ENCODE peak calls at places on chromosomes 4 and X, in eight cellular contexts. U is H1, N is tibial nerve, H is adrenal gland, L is IMR-90, W is ovary, K is HCT116, G is suprapubic skin. V is an unnamed sample.
A peak's percentile ranks its signal among the peaks of the same experiment; 100 is the strongest.

GRCh38 chrX:16444353-16444752 is 205.6 kb upstream of the S100G start:
- DNase-seq in U (no peak), N (no peak), H (no peak), L (peak; percentile 89), W (no peak), K (no peak), G (no peak), V (no peak)

GRCh38 chr4:176001171-176002006 is 64.3 kb upstream of the WDR17 start:
- DNase-seq in U (peak; percentile 76), N (no peak), H (peak; percentile 20), L (peak; percentile 0), W (peak; percentile 43), K (peak; percentile 15), G (no peak), V (no peak)

GRCh38 chr4:99301376-99302164 is 10.8 kb upstream of the ADH1A start:
- DNase-seq in U (no peak), N (no peak), H (no peak), L (peak; percentile 32), W (no peak), K (no peak), G (no peak), V (no peak)

GRCh38 chr4:6608758-6609414 is 31.6 kb upstream of the MRFAP1 start:
- DNase-seq in U (peak; percentile 58), N (no peak), H (peak; percentile 89), L (no peak), W (no peak), K (no peak), G (no peak), V (no peak)

GRCh38 chr4:3851211-3851610 is 85.0 kb downstream of the ADRA2C start:
- DNase-seq in U (no peak), N (no peak), H (no peak), L (peak; percentile 17), W (no peak), K (no peak), G (no peak), V (no peak)

GRCh38 chr4:33078145-33078544 is 2358.0 kb downstream of the PCDH7 start:
- DNase-seq in U (no peak), N (no peak), H (no peak), L (no peak), W (no peak), K (no peak), G (no peak), V (no peak)

GRCh38 chrX:10939384-10939783 is 171.7 kb upstream of the HCCS start:
- DNase-seq in U (no peak), N (no peak), H (no peak), L (peak; percentile 16), W (no peak), K (no peak), G (no peak), V (no peak)

GRCh38 chrX:136778020-136778419 is 2.7 kb downstream of the ARHGEF6 start:
- DNase-seq in U (no peak), N (no peak), H (no peak), L (no peak), W (no peak), K (no peak), G (no peak), V (no peak)

GRCh38 chr4:34183916-34184315 is 2060.4 kb downstream of the ARAP2 start:
- DNase-seq in U (no peak), N (no peak), H (no peak), L (no peak), W (no peak), K (no peak), G (no peak), V (no peak)

GRCh38 chr4:147360301-147360700 is 120.6 kb upstream of the EDNRA start:
- DNase-seq in U (no peak), N (no peak), H (no peak), L (peak; percentile 92), W (no peak), K (no peak), G (no peak), V (no peak)

GRCh38 chrX:71214604-71215334 is 8.3 kb upstream of the GJB1 start:
- DNase-seq in U (no peak), N (no peak), H (no peak), L (no peak), W (no peak), K (no peak), G (no peak), V (no peak)
- TF ChIP-seq POLR2A in U (no peak), N (no peak), H (no peak), L (no peak), W (no peak), K (no peak), G (no peak), V (no peak)

DNA sequence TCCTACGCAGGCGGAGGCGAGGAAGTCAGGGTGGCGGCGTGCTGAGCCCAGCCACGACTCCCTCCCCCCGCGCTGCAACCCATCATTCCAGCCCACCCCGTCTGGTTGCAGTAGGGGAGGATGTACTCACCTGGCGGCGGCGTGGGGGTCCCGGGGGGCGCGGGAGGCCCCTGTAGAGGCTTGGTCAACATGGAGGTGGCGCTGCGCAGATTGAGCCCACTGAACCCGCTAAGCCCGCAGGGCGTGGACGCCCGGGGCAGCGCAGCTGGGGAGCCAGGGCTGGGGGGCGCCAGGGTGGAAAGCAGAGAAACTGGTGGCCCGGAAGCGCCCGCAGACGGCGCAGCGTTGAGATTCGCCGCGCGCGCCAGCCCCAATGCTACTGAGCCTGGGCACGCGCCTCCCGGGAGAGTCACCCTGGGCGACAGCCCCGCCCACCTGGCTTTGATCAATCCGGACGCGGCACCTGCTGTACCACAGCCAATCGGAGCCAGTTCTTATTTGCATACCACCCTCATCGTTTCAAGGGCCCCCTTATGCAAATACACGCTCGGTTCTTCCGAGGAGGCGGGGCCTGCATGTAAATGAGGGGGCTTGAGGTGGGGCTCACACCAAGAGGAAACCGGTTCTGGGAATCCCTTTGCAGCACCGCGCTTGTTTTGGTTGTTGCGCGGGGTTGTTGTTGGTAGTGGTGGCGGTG is at the start of gene PIM2:
- DNase-seq in U (peak; percentile 82), N (peak; percentile 81), H (peak; percentile 93), L (peak; percentile 82), W (peak; percentile 86), K (peak; percentile 63), G (peak; percentile 92), V (peak; percentile 92)
- TF ChIP-seq POLR2A in U (peak; percentile 88), N (peak; percentile 90), H (peak; percentile 84), L (peak; percentile 85), W (peak; percentile 77), K (peak; percentile 62), G (peak; percentile 89), V (peak; percentile 51)

GRCh38 chr4:1028574-1029220 is 17.3 kb downstream of the FGFRL1 start:
- DNase-seq in U (no peak), N (no peak), H (no peak), L (no peak), W (no peak), K (no peak), G (no peak), V (no peak)

GRCh38 chr4:1029536-1029935 is 18.1 kb downstream of the FGFRL1 start:
- DNase-seq in U (no peak), N (no peak), H (no peak), L (no peak), W (peak; percentile 50), K (no peak), G (no peak), V (no peak)

GRCh38 chr4:1027219-1027915 is 15.9 kb downstream of the FGFRL1 start:
- DNase-seq in U (no peak), N (no peak), H (no peak), L (no peak), W (no peak), K (no peak), G (no peak), V (no peak)

GRCh38 chr4:1026115-1026514 is 14.7 kb downstream of the FGFRL1 start:
- DNase-seq in U (no peak), N (no peak), H (peak; percentile 85), L (peak; percentile 21), W (no peak), K (no peak), G (no peak), V (no peak)

DNA sequence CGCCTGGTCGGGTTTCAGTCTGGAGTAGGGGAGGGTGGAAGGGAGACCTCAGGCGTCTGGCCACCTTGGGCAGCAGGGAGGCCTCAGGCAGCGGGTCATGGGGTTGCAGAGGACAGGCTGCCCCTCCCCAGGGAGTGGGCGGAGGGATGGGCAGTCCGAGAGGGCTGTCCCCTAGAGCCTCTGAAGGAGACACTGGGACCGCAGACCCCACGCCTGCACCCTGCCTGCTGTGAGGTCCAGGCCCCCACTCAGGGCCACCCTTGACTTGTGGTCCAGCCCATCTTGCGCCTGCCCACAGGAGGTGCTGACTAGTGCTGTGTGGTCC is 16.5 kb downstream of the FGFRL1 start:
- DNase-seq in U (no peak), N (no peak), H (no peak), L (no peak), W (no peak), K (no peak), G (no peak), V (no peak)
- TF ChIP-seq POLR2A in U (no peak), N (no peak), H (no peak), L (no peak), W (no peak), K (no peak), G (no peak), V (no peak)

GRCh38 chrX:23667239-23668177 is at the start of gene PRDX4:
- DNase-seq in U (peak; percentile 78), N (peak; percentile 69), H (peak; percentile 91), L (peak; percentile 84), W (peak; percentile 89), K (peak; percentile 67), G (peak; percentile 89), V (peak; percentile 76)
- TF ChIP-seq POLR2A in U (peak; percentile 33), N (peak; percentile 55), H (no peak), L (peak; percentile 65), W (peak; percentile 38), K (peak; percentile 47), G (no peak), V (peak; percentile 35)

V was measured in breast epithelium.